ENCODE peak calls at places on chromosomes 3 and 15, in ten cellular contexts. U, V, N, D, A, M, O, Z, F and Y are unnamed samples.
A peak's percentile ranks its signal among the peaks of the same experiment; 100 is the strongest.

GRCh38 chr3:25854214-25854613 is 64.3 kb downstream of the OXSM start:
- DNase-seq in U (no peak), V (no peak), N (no peak), D (no peak), A (no peak), M (no peak), O (no peak), Z (no peak), F (peak; percentile 52), Y (no peak)

GRCh38 chr15:91099616-91100560 is at the start of gene SV2B:
- DNase-seq in U (peak; percentile 13), V (peak; percentile 8), N (peak; percentile 18), D (peak; percentile 8), A (peak; percentile 69), M (peak; percentile 50), O (peak; percentile 56), Z (peak; percentile 34), F (peak; percentile 36), Y (peak; percentile 31)

GRCh38 chr3:61608711-61609110 is 47.3 kb downstream of the PTPRG start:
- DNase-seq in U (no peak), V (no peak), N (no peak), D (no peak), A (no peak), M (no peak), O (no peak), Z (no peak), F (no peak), Y (no peak)

GRCh38 chr3:15325228-15325627 is 7.2 kb downstream of the SH3BP5 start:
- DNase-seq in U (no peak), V (no peak), N (no peak), D (no peak), A (peak; percentile 78), M (no peak), O (no peak), Z (no peak), F (peak; percentile 83), Y (peak; percentile 58)

GRCh38 chr15:50256188-50257041 is 9.1 kb downstream of the HDC start:
- DNase-seq in U (no peak), V (no peak), N (no peak), D (no peak), A (peak; percentile 81), M (no peak), O (no peak), Z (no peak), F (peak; percentile 77), Y (no peak)

GRCh38 chr15:100671858-100672543 is 69.6 kb downstream of the ASB7 start:
- DNase-seq in U (peak; percentile 3), V (no peak), N (no peak), D (no peak), A (peak; percentile 86), M (no peak), O (no peak), Z (no peak), F (peak; percentile 67), Y (no peak)

GRCh38 chr3:195251336-195252065 is 19.5 kb downstream of the XXYLT1 start:
- DNase-seq in U (no peak), V (no peak), N (no peak), D (no peak), A (no peak), M (no peak), O (no peak), Z (no peak), F (no peak), Y (no peak)

GRCh38 chr15:65870889-65871533 is 1.7 kb downstream of the RAB11A start:
- DNase-seq in U (peak; percentile 67), V (no peak), N (no peak), D (no peak), A (peak; percentile 11), M (no peak), O (no peak), Z (no peak), F (peak; percentile 53), Y (no peak)

GRCh38 chr3:21889166-21889565 is 138.2 kb upstream of the ZNF385D start:
- DNase-seq in U (no peak), V (no peak), N (no peak), D (no peak), A (no peak), M (no peak), O (no peak), Z (no peak), F (no peak), Y (no peak)

GRCh38 chr3:14876942-14877341 is 58.2 kb downstream of the FGD5 start:
- DNase-seq in U (no peak), V (no peak), N (no peak), D (no peak), A (peak; percentile 72), M (no peak), O (no peak), Z (peak; percentile 55), F (no peak), Y (no peak)

GRCh38 chr3:148379763-148380162 is 317.9 kb upstream of the AGTR1 start:
- DNase-seq in U (peak; percentile 64), V (no peak), N (no peak), D (no peak), A (no peak), M (no peak), O (no peak), Z (no peak), F (peak; percentile 69), Y (no peak)

GRCh38 chr3:168467085-168467714 is 371.5 kb upstream of the GOLIM4 start:
- DNase-seq in U (peak; percentile 2), V (no peak), N (no peak), D (no peak), A (peak; percentile 27), M (no peak), O (peak; percentile 18), Z (no peak), F (peak; percentile 10), Y (peak; percentile 17)

GRCh38 chr3:148079370-148079769 is 618.3 kb upstream of the AGTR1 start:
- DNase-seq in U (no peak), V (no peak), N (no peak), D (no peak), A (peak; percentile 14), M (no peak), O (peak; percentile 51), Z (no peak), F (peak; percentile 8), Y (no peak)

GRCh38 chr15:39919740-39920509 is at the start of gene GPR176:
- DNase-seq in U (no peak), V (peak; percentile 29), N (peak; percentile 9), D (no peak), A (peak; percentile 84), M (peak; percentile 2), O (peak; percentile 33), Z (peak; percentile 19), F (peak; percentile 94), Y (peak; percentile 64)

GRCh38 chr3:27216955-27217552 is 152.1 kb downstream of the NEK10 start:
- DNase-seq in U (no peak), V (no peak), N (no peak), D (no peak), A (no peak), M (no peak), O (no peak), Z (no peak), F (peak; percentile 82), Y (no peak)